ENCODE peak calls at places on chromosomes 1 and 21, in four cellular contexts. One of them, this sample, is unnamed. For H3K4me1 and H3K9me3, the result is how much of the 10 kb centered on the place peaks cover.

GRCh38 chr1:53956308-53957168 is 10.4 kb downstream of the LRRC42 start:
- DNase-seq in HepG2: no peak
- DNase-seq in H1: no peak
- DNase-seq in GM12878: no peak
- DNase-seq in this sample: no peak

GRCh38 chr1:54323324-54323739 is 82.9 kb downstream of the SSBP3 start:
- DNase-seq in HepG2: peak
- DNase-seq in H1: no peak
- DNase-seq in GM12878: no peak
- DNase-seq in this sample: no peak

GRCh38 chr1:84073266-84073665 is 70.8 kb upstream of the PRKACB start:
- DNase-seq in HepG2: no peak
- DNase-seq in H1: no peak
- DNase-seq in GM12878: no peak
- DNase-seq in this sample: no peak

GRCh38 chr1:74964508-74964907 is 169.7 kb upstream of the LHX8 start:
- DNase-seq in HepG2: no peak
- DNase-seq in H1: no peak
- DNase-seq in GM12878: no peak
- DNase-seq in this sample: no peak

GRCh38 chr1:47644216-47644581 is 206.4 kb downstream of the FOXD2 start:
- DNase-seq in HepG2: no peak
- DNase-seq in H1: no peak
- DNase-seq in GM12878: no peak
- DNase-seq in this sample: no peak

GRCh38 chr1:225460021-225460736 is 32.3 kb upstream of the LBR start:
- DNase-seq in HepG2: no peak
- DNase-seq in H1: no peak
- DNase-seq in GM12878: no peak
- DNase-seq in this sample: no peak

GRCh38 chr1:220943319-220943718 is 64.1 kb downstream of the HLX start:
- DNase-seq in HepG2: no peak
- DNase-seq in H1: no peak
- DNase-seq in GM12878: no peak
- DNase-seq in this sample: no peak

GRCh38 chr1:23424171-23424959 is at the start of gene TCEA3:
- DNase-seq in HepG2: peak
- DNase-seq in H1: no peak
- DNase-seq in GM12878: no peak
- DNase-seq in this sample: no peak

GRCh38 chr1:223667484-223668182 is 2.1 kb upstream of the CAPN8 start:
- DNase-seq in HepG2: no peak
- DNase-seq in H1: no peak
- DNase-seq in GM12878: no peak
- DNase-seq in this sample: no peak

GRCh38 chr1:116990612-116991151 is 10.9 kb upstream of the CD101 start:
- DNase-seq in HepG2: no peak
- DNase-seq in H1: no peak
- DNase-seq in GM12878: no peak
- DNase-seq in this sample: no peak

GRCh38 chr1:221556435-221556834 is 185.5 kb downstream of the DUSP10 start:
- DNase-seq in HepG2: no peak
- DNase-seq in H1: no peak
- DNase-seq in GM12878: no peak
- DNase-seq in this sample: no peak

GRCh38 chr1:38037481-38037939 is 9.1 kb downstream of the POU3F1 start:
- DNase-seq in HepG2: no peak
- DNase-seq in H1: no peak
- DNase-seq in GM12878: no peak
- DNase-seq in this sample: no peak

GRCh38 chr1:14261395-14261794 is 337.1 kb upstream of the KAZN start:
- DNase-seq in HepG2: no peak
- DNase-seq in H1: no peak
- DNase-seq in GM12878: no peak
- DNase-seq in this sample: no peak

GRCh38 chr1:183711691-183712401 is 58.7 kb upstream of the APOBEC4 start:
- DNase-seq in HepG2: no peak
- DNase-seq in H1: no peak
- DNase-seq in GM12878: no peak
- DNase-seq in this sample: no peak

GRCh38 chr1:119731741-119732430 is 20.2 kb downstream of the PHGDH start:
- DNase-seq in HepG2: no peak
- DNase-seq in H1: no peak
- DNase-seq in GM12878: no peak
- DNase-seq in this sample: no peak

GRCh38 chr1:175434268-175434860 is 241.8 kb upstream of the KIAA0040 start:
- DNase-seq in HepG2: no peak
- DNase-seq in H1: peak
- DNase-seq in GM12878: no peak
- DNase-seq in this sample: peak

GRCh38 chr1:43324810-43325209 is 12.8 kb upstream of the MPL start:
- DNase-seq in HepG2: no peak
- DNase-seq in H1: no peak
- DNase-seq in GM12878: no peak
- DNase-seq in this sample: no peak

GRCh38 chr21:42747746-42748351 is 94.4 kb downstream of the PDE9A start:
- DNase-seq in HepG2: no peak
- DNase-seq in H1: no peak
- DNase-seq in GM12878: no peak
- DNase-seq in this sample: no peak

GRCh38 chr21:28339403-28339802 is 653.3 kb downstream of the LTN1 start:
- DNase-seq in HepG2: no peak
- DNase-seq in H1: no peak
- DNase-seq in GM12878: no peak
- DNase-seq in this sample: no peak

GRCh38 chr1:235017719-235018118 is 110.9 kb downstream of the TOMM20 start:
- DNase-seq in HepG2: peak
- DNase-seq in H1: no peak
- DNase-seq in GM12878: no peak
- DNase-seq in this sample: no peak

GRCh38 chr1:192474080-192474683 is 101.4 kb upstream of the RGS1 start:
- DNase-seq in HepG2: peak
- DNase-seq in H1: no peak
- DNase-seq in GM12878: no peak
- DNase-seq in this sample: peak

GRCh38 chr1:183030053-183030452 is 6.8 kb downstream of the LAMC1 start:
- DNase-seq in HepG2: peak
- DNase-seq in H1: no peak
- DNase-seq in GM12878: no peak
- DNase-seq in this sample: no peak

GRCh38 chr21:42746593-42747266 is 93.3 kb downstream of the PDE9A start:
- DNase-seq in HepG2: no peak
- DNase-seq in H1: no peak
- DNase-seq in GM12878: no peak
- DNase-seq in this sample: no peak

GRCh38 chr21:26366781-26367180 is 196.2 kb upstream of the APP start:
- DNase-seq in HepG2: no peak
- DNase-seq in H1: no peak
- DNase-seq in GM12878: no peak
- DNase-seq in this sample: no peak

GRCh38 chr1:159915571-159916239 is 9.6 kb downstream of the TAGLN2 start:
- DNase-seq in HepG2: no peak
- DNase-seq in H1: no peak
- DNase-seq in GM12878: no peak
- DNase-seq in this sample: peak

GRCh38 chr1:1054099-1054700 is 19.9 kb downstream of the RNF223 start:
- DNase-seq in HepG2: no peak
- DNase-seq in H1: no peak
- DNase-seq in GM12878: no peak
- DNase-seq in this sample: no peak

GRCh38 chr1:26278835-26279597 is 870 bp upstream of the SH3BGRL3 start:
- DNase-seq in HepG2: no peak
- DNase-seq in H1: no peak
- DNase-seq in GM12878: no peak
- DNase-seq in this sample: no peak

GRCh38 chr1:227068883-227069282 is 128.8 kb downstream of the COQ8A start:
- DNase-seq in HepG2: no peak
- DNase-seq in H1: no peak
- DNase-seq in GM12878: no peak
- DNase-seq in this sample: no peak
- H3K4me1 ChIP-seq in HepG2: under half
- H3K4me1 ChIP-seq in H1: under half
- H3K4me1 ChIP-seq in GM12878: under half
- H3K4me1 ChIP-seq in this sample: under half

GRCh38 chr1:185819798-185820197 is 85.6 kb downstream of the HMCN1 start:
- DNase-seq in HepG2: no peak
- DNase-seq in H1: no peak
- DNase-seq in GM12878: no peak
- DNase-seq in this sample: no peak

GRCh38 chr1:185821612-185822385 is 87.6 kb downstream of the HMCN1 start:
- DNase-seq in HepG2: no peak
- DNase-seq in H1: no peak
- DNase-seq in GM12878: no peak
- DNase-seq in this sample: no peak

GRCh38 chr1:185824106-185824505 is 89.9 kb downstream of the HMCN1 start:
- DNase-seq in HepG2: no peak
- DNase-seq in H1: no peak
- DNase-seq in GM12878: no peak
- DNase-seq in this sample: no peak

GRCh38 chr1:185825556-185825955 is 91.4 kb downstream of the HMCN1 start:
- DNase-seq in HepG2: no peak
- DNase-seq in H1: no peak
- DNase-seq in GM12878: no peak
- DNase-seq in this sample: no peak

DNA sequence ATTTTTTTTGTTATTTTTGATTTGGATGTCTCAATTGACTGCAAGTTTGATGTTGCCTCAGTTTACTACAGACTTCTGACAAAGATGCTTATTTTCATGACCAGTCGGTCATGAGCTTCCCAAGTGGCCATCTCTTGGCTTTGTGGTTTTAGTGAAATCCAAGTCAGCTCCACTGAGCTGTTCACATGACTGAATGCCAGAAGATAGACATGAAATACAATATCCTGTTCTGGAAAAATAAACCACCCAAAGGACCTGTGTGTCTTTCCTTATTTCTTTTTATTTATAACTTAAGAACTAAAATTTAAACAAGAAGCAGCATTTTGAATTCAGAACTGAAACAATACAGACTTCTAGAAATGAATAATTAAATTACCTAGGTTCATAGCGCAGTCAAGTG is 89.3 kb downstream of the HMCN1 start:
- DNase-seq in HepG2: no peak
- DNase-seq in H1: no peak
- DNase-seq in GM12878: no peak
- DNase-seq in this sample: no peak
- TF ChIP-seq SUZ12 in HepG2: no peak
- TF ChIP-seq SUZ12 in H1: no peak
- TF ChIP-seq SUZ12 in GM12878: no peak
- TF ChIP-seq SUZ12 in this sample: no peak

GRCh38 chr1:3014041-3014440 is 7.2 kb upstream of the ACTRT2 start:
- DNase-seq in HepG2: no peak
- DNase-seq in H1: no peak
- DNase-seq in GM12878: no peak
- DNase-seq in this sample: no peak
- H3K9me3 ChIP-seq in HepG2: under half
- H3K9me3 ChIP-seq in H1: half or more
- H3K9me3 ChIP-seq in GM12878: under half
- H3K9me3 ChIP-seq in this sample: under half

DNA sequence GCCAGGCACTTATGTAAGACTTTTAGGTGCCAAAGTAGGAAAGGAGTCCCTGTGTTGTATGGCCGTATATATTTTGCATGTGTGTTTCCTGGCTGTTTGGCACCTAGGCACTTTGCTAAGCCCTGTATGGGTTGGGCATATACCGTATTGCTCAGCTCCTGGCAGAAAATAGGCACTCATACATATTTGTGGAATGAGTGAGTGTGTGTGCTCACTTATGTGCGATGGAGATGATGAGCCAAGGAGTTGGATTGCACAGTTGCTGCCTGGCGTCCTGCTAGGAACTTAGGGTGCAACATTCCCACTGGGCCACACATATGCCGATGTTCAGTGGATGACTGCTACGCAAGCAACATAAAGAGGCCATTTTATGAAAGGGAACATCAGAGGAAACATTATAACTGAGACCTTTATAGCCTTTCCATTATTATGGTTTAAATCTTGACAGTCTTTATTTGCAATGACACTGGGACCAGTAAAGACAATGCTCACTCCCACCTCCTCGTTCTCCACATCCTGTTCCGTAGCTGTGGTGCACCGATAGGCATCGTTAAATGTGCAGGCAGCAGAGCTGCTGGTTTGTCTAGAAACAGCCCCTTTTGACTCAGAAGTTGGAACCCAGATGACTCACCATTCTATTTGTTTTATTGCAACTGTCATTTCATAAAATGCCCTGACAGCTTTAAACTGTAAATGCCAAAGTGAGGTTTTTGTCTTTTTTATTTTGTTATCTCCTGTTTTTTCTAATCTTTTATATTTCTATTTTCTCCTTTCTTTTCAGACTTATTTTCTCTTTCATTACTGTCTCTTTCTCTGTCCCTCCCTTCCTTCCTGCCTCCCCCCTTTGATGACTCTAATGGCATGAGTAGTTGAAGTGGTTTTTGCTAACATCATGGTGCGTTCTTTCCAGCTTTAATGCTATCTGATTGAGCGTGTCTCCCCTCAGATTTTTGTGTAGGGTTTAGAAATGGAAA is 36.1 kb downstream of the PEX14 start:
- DNase-seq in HepG2: no peak
- DNase-seq in H1: no peak
- DNase-seq in GM12878: peak
- DNase-seq in this sample: no peak
- H3K4me1 ChIP-seq in HepG2: half or more
- H3K4me1 ChIP-seq in H1: under half
- H3K4me1 ChIP-seq in GM12878: half or more
- H3K4me1 ChIP-seq in this sample: under half

This sample was measured in NT2/D1.